ENCODE peak calls at places on chromosomes 3 and 15, in six cellular contexts. X is GM04503; O is heart right ventricle; H is CD8-positive, alpha-beta memory T cell; C is mesenteric fat pad; F is lower leg skin. J is an unnamed sample.

GRCh38 chr15:75573001-75573400 is 6.1 kb downstream of the PTPN9 start:
- DNase-seq in X (no peak), O (no peak), H (no peak), C (no peak), F (no peak), J (no peak)

GRCh38 chr3:196518999-196519737 is 4.0 kb upstream of the SMCO1 start:
- DNase-seq in X (no peak), O (peak), H (peak), C (peak), F (peak), J (no peak)

GRCh38 chr15:87722941-87723691 is 533.4 kb downstream of the NTRK3 start:
- DNase-seq in X (no peak), O (no peak), H (no peak), C (no peak), F (no peak), J (no peak)

GRCh38 chr3:125051715-125052581 is 3.8 kb downstream of the HEG1 start:
- DNase-seq in X (peak), O (peak), H (peak), C (peak), F (no peak), J (no peak)

GRCh38 chr3:124788254-124788745 is 58.0 kb downstream of the UMPS start:
- DNase-seq in X (no peak), O (no peak), H (no peak), C (no peak), F (no peak), J (no peak)

GRCh38 chr3:70061111-70061510 is 61.6 kb downstream of the SAMMSON start:
- DNase-seq in X (no peak), O (no peak), H (no peak), C (no peak), F (no peak), J (no peak)

GRCh38 chr3:21013566-21013965 is 737.4 kb downstream of the ZNF385D start:
- DNase-seq in X (peak), O (no peak), H (no peak), C (no peak), F (no peak), J (no peak)

GRCh38 chr3:115517457-115518050 is 105.8 kb upstream of the GAP43 start:
- DNase-seq in X (no peak), O (no peak), H (no peak), C (no peak), F (no peak), J (no peak)

GRCh38 chr15:41630616-41631218 is 29.5 kb upstream of the MGA start:
- DNase-seq in X (no peak), O (no peak), H (no peak), C (no peak), F (no peak), J (no peak)

GRCh38 chr3:118960876-118961275 is 73.8 kb downstream of the IGSF11 start:
- DNase-seq in X (no peak), O (no peak), H (no peak), C (no peak), F (no peak), J (no peak)

GRCh38 chr3:49930922-49931321 is 1.3 kb upstream of the MON1A start:
- DNase-seq in X (no peak), O (no peak), H (no peak), C (no peak), F (no peak), J (no peak)

GRCh38 chr3:184110316-184110725 is 13.5 kb downstream of the HTR3E start:
- DNase-seq in X (no peak), O (no peak), H (no peak), C (no peak), F (no peak), J (no peak)

GRCh38 chr3:71581451-71581980 is 2.0 kb downstream of the FOXP1 start:
- DNase-seq in X (no peak), O (peak), H (peak), C (no peak), F (peak), J (no peak)

GRCh38 chr15:82807920-82808633 is 1.4 kb upstream of the WHAMM start:
- DNase-seq in X (no peak), O (no peak), H (no peak), C (no peak), F (no peak), J (no peak)

J was measured in RWPE2.